ENCODE peak calls at places on chromosomes 4 and X, in five cellular contexts. L, R, Z, K and T are unnamed samples.

GRCh38 chr4:54877006-54877405 is 219.2 kb downstream of the KIT start:
- DNase-seq in L (no peak), R (no peak), Z (no peak), K (no peak), T (no peak)

GRCh38 chrX:7286461-7286860 is 138.5 kb upstream of the PUDP start:
- DNase-seq in L (no peak), R (no peak), Z (no peak), K (no peak), T (no peak)

GRCh38 chr4:121785479-121785878 is 15.6 kb upstream of the EXOSC9 start:
- DNase-seq in L (no peak), R (no peak), Z (no peak), K (no peak), T (no peak)

GRCh38 chrX:12814434-12814833 is 23.2 kb downstream of the PRPS2 start:
- DNase-seq in L (no peak), R (peak), Z (no peak), K (peak), T (peak)

GRCh38 chr4:178322524-178323183 is 880.4 kb upstream of the AGA start:
- DNase-seq in L (no peak), R (no peak), Z (no peak), K (peak), T (no peak)

GRCh38 chrX:38652934-38653442 is 91.6 kb downstream of the TSPAN7 start:
- DNase-seq in L (no peak), R (no peak), Z (no peak), K (no peak), T (no peak)

GRCh38 chr4:3384771-3385701 is 56.7 kb upstream of the HGFAC start:
- DNase-seq in L (no peak), R (no peak), Z (no peak), K (peak), T (no peak)

GRCh38 chrX:10649286-10649685 is 28.9 kb upstream of the MID1 start:
- DNase-seq in L (no peak), R (no peak), Z (no peak), K (no peak), T (no peak)

GRCh38 chrX:76657499-76657898 is 230.0 kb downstream of the MAGEE1 start:
- DNase-seq in L (no peak), R (no peak), Z (no peak), K (no peak), T (no peak)

GRCh38 chr4:121070696-121071639 is 1.4 kb downstream of the NDNF start:
- DNase-seq in L (peak), R (peak), Z (no peak), K (peak), T (peak)

GRCh38 chrX:130170752-130171445 is 863 bp upstream of the RAB33A start:
- DNase-seq in L (no peak), R (peak), Z (no peak), K (peak), T (peak)

GRCh38 chr4:21790437-21791029 is 158.0 kb downstream of the KCNIP4 start:
- DNase-seq in L (no peak), R (no peak), Z (no peak), K (no peak), T (no peak)

GRCh38 chr4:126604273-126604867 is 1028.4 kb upstream of the INTU start:
- DNase-seq in L (no peak), R (peak), Z (no peak), K (no peak), T (peak)

GRCh38 chrX:69158166-69159040 is 6.8 kb downstream of the PJA1 start:
- DNase-seq in L (peak), R (peak), Z (peak), K (peak), T (peak)

GRCh38 chr4:138646383-138646782 is 369.2 kb upstream of the NOCT start:
- DNase-seq in L (no peak), R (no peak), Z (no peak), K (no peak), T (no peak)

GRCh38 chrX:115261148-115261547 is 27.3 kb upstream of the LRCH2 start:
- DNase-seq in L (no peak), R (no peak), Z (no peak), K (no peak), T (no peak)

GRCh38 chr4:80365928-80366327 is 30.4 kb downstream of the CFAP299 start:
- DNase-seq in L (no peak), R (peak), Z (no peak), K (peak), T (peak)

GRCh38 chr4:663046-663437 is 11.0 kb downstream of the ATP5ME start:
- DNase-seq in L (peak), R (no peak), Z (no peak), K (no peak), T (no peak)

GRCh38 chr4:182874158-182874855 is 42.9 kb downstream of the DCTD start:
- DNase-seq in L (no peak), R (no peak), Z (no peak), K (no peak), T (no peak)

GRCh38 chrX:19682712-19683331 is 167.5 kb upstream of the MAP3K15 start:
- DNase-seq in L (peak), R (peak), Z (peak), K (peak), T (peak)

GRCh38 chr4:14977836-14978235 is 24.4 kb upstream of the CPEB2 start:
- DNase-seq in L (no peak), R (no peak), Z (no peak), K (no peak), T (no peak)

GRCh38 chr4:22515888-22516541 is at the start of gene ADGRA3:
- DNase-seq in L (peak), R (peak), Z (peak), K (peak), T (peak)

GRCh38 chr4:184282251-184282713 is 64.6 kb upstream of the ENPP6 start:
- DNase-seq in L (no peak), R (peak), Z (no peak), K (no peak), T (no peak)

DNA sequence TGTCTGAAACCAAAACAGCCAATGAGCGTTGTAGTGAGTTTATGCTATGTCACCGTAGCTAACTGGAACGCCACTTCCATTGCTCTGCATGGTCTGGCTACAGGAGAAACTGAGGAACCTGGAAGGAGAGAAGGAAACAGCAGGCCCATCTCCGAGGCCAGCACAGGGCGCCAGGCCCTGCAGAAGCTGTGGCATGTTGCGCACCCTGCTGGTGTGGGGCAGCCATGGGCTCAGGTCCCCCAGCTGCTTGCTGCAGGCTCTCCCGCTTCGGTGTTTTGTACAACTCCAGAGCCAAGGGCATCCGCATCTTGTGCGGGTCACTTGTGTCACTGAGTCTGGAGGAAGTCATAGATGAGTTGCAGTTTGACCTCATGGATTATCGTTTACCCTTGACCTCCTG is 89.2 kb downstream of the AFAP1 start:
- DNase-seq in L (no peak), R (peak), Z (no peak), K (no peak), T (no peak)
- TF ChIP-seq CTCF in L (no peak), R (peak), Z (no peak), K (no peak), T (no peak)

DNA sequence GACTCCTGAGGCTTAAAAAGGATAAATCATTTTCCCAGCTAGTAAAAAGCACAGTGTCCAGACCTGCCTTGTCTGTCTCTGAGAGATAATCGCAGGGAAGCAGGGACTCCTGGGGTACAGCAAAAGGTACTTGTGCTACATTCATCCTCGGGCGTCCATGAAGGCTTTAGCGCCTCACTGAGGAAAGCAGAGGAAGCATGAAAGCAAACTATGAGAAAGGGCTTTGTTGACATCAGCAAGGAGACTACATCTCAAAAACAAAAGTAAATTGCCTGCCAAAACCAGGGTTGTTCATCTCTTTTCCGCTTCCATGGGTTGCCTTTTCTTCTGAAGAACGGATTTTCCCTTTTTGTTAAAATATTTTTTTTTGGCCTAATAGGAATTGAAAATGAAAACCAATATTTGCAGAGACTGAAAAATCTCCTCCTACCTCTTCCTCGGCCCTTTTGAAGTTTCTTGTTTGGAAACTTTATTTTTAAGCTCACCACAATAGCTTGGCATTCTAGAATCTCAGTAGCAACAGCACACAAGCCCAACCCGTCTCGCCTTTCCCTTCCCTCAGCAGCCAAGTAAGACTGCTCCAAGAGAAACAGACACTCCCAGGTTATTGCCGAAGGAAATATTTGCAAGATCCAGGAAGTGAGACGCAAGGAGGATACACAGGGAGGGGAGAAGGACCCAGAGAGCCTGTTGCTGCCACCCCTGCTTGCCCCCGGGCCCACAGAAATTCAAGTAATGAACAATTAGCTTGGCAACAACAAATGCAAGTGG is 148.3 kb upstream of the DGKK start:
- DNase-seq in L (no peak), R (no peak), Z (no peak), K (no peak), T (no peak)
- TF ChIP-seq CTCF in L (no peak), R (no peak), Z (no peak), K (no peak), T (no peak)

DNA sequence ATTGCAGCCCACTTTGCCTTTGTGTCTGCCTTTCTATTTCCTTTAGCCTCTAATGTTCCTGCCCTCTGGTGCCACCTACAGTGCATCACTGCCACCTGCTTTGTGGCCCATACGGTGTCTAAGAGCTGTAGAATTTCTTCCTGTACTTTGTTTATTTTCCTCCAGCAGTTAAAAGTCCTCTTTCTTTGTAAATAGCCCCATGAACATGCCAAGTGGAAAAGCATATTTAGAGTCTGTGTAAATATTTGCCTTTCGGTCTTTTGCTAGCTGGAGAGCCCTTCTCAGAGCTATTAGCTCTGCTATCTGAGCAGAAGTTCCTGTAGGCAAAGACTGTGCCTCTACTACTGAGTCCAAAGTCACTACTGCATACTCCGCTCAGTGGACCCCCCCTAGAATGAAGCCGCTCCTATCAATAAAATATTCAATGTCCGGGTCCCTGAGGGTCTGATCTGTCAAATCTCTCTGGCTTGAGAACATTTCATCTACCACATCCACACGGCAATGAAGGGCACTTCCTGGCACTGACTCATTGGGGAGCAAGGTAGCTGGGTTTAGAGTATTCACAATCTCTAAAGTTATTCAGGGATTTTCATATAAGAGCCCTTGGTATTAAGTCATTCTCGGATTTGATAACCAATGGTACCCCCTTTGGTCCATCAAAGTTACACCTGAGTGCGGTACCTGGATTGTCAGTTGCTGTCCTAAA is 36.3 kb downstream of the SULT1E1 start:
- DNase-seq in L (no peak), R (peak), Z (no peak), K (peak), T (no peak)
- TF ChIP-seq CTCF in L (no peak), R (peak), Z (no peak), K (peak), T (no peak)

DNA sequence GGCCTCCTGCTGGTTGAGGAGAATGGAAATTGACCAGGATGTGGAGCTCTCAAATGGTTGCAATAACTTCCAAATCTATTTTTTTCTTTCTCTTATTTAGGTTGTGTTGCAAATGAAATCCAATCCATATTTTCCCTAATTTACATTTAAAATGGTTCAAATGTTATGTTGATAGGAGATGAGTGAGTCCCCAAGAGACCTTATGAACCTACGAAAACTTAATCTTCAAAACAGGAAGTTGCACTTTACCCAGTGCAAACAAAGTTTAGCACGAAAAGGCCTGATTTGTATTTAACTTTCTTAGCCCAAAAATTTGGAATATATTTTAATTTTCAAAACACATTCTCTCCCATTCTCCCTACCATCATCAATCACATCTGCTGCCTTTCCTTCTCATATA is 59.3 kb upstream of the NDP start:
- DNase-seq in L (no peak), R (no peak), Z (no peak), K (no peak), T (no peak)
- TF ChIP-seq CTCF in L (no peak), R (no peak), Z (no peak), K (no peak), T (no peak)

GRCh38 chr4:124862261-124862660 is 149.7 kb upstream of the ANKRD50 start:
- DNase-seq in L (no peak), R (no peak), Z (no peak), K (no peak), T (no peak)

GRCh38 chr4:124868495-124868894 is 156.0 kb upstream of the ANKRD50 start:
- DNase-seq in L (no peak), R (no peak), Z (no peak), K (no peak), T (no peak)

GRCh38 chr4:124867551-124867950 is 155.0 kb upstream of the ANKRD50 start:
- DNase-seq in L (no peak), R (no peak), Z (no peak), K (no peak), T (no peak)

DNA sequence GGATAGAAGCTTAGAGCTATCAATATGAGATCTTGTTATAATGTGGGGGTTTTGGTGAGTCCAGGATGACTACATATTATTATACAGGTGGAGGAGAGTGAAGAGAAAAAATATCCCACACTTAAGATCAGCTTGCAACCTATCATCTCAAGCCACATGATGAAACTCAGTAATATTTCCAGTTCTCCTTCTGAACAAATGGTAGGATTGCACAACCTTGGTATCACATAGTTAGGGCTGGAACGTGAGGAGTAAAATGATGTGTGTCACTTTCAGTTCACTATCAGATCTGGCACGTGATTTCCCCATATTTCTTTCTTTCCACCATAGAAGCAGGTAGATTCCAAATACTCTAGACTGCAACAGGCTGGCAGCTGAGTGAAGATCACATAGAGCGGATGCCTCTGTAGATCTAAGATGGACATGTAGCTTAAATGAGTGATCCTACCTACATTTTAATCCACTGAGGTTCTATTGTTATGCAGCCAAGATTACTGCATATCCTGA is 150.6 kb upstream of the ANKRD50 start:
- DNase-seq in L (no peak), R (no peak), Z (no peak), K (no peak), T (no peak)
- TF ChIP-seq CTCF in L (no peak), R (no peak), Z (no peak), K (no peak), T (no peak)

GRCh38 chr4:159487284-159487747 is 384.4 kb downstream of the RAPGEF2 start:
- DNase-seq in L (no peak), R (peak), Z (no peak), K (peak), T (peak)
- TF ChIP-seq CTCF in L (peak), R (peak), Z (peak), K (peak), T (peak)

GRCh38 chr4:148412460-148412859 is 29.8 kb downstream of the NR3C2 start:
- DNase-seq in L (no peak), R (no peak), Z (no peak), K (no peak), T (no peak)

GRCh38 chr4:148415500-148415899 is 26.7 kb downstream of the NR3C2 start:
- DNase-seq in L (no peak), R (no peak), Z (no peak), K (no peak), T (no peak)
- TF ChIP-seq CTCF in L (no peak), R (no peak), Z (no peak), K (no peak), T (no peak)

GRCh38 chr4:68076194-68076593 is 53.5 kb downstream of the TMPRSS11F start:
- DNase-seq in L (no peak), R (no peak), Z (no peak), K (no peak), T (no peak)
- TF ChIP-seq CTCF in L (no peak), R (no peak), Z (no peak), K (no peak), T (no peak)

DNA sequence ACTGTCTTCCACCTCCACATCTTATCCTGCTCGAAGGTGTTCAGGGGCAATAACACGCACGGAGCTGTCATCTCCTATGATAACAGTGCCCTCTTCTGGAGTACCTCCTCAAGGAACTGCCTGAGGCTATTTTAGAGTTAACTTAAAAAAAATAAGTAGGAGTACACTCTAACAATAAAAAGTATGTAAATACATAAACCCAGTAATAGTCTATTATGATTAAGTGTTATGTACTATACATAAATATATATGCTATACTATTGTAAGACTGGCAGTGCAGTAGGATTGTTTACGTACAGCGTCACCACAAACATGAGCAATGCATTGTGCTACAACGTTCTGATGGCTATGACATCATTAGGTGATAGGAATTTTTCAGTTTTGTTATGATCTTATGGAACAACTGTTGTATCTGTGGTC is 34.5 kb upstream of the TLR2 start:
- DNase-seq in L (no peak), R (peak), Z (no peak), K (no peak), T (peak)
- TF ChIP-seq CTCF in L (no peak), R (no peak), Z (no peak), K (no peak), T (peak)